ENCODE peak calls at places on chromosome 1, in nine cellular contexts. I, C, G, U, K, L, R, F and Z are unnamed samples.
A peak's percentile ranks its signal among the peaks of the same experiment; 100 is the strongest.

GRCh38 chr1:7172804-7173203 is 387.6 kb downstream of the CAMTA1 start:
- DNase-seq in F (no peak), L (no peak), G (no peak), R (no peak), U (no peak), I (no peak), K (no peak), C (no peak), Z (no peak)

GRCh38 chr1:199747984-199748383 is 279.5 kb upstream of the NR5A2 start:
- DNase-seq in L (no peak), U (no peak), I (no peak), F (no peak), C (no peak), K (no peak), R (peak; percentile 25), G (peak; percentile 16), Z (no peak)

GRCh38 chr1:155181371-155182051 is 7.9 kb downstream of the TRIM46 start:
- DNase-seq in G (no peak), R (no peak), I (no peak), F (no peak), L (no peak), C (no peak), K (no peak), U (no peak), Z (no peak)

GRCh38 chr1:67791686-67792475 is 41.4 kb downstream of the GNG12 start:
- DNase-seq in G (no peak), F (peak; percentile 92), L (no peak), I (no peak), R (peak; percentile 97), U (no peak), K (no peak), C (peak; percentile 90), Z (no peak)

GRCh38 chr1:23422955-23423354 is 1.6 kb downstream of the TCEA3 start:
- DNase-seq in L (no peak), G (no peak), I (no peak), R (no peak), F (no peak), C (no peak), K (peak; percentile 18), U (no peak), Z (peak; percentile 32)

GRCh38 chr1:3508757-3509415 is 54.4 kb downstream of the ARHGEF16 start:
- DNase-seq in F (no peak), K (no peak), I (no peak), U (no peak), G (no peak), C (no peak), L (no peak), R (no peak), Z (no peak)

GRCh38 chr1:3585940-3586568 is 25.3 kb downstream of the MEGF6 start:
- DNase-seq in F (no peak), R (no peak), I (no peak), K (no peak), C (no peak), G (no peak), U (no peak), L (no peak), Z (no peak)

GRCh38 chr1:1360511-1361169 is 2.3 kb upstream of the MXRA8 start:
- DNase-seq in U (no peak), G (peak; percentile 71), F (peak; percentile 96), K (no peak), C (peak; percentile 87), L (no peak), I (no peak), R (peak; percentile 94), Z (no peak)

GRCh38 chr1:228452194-228453021 is 34.8 kb upstream of the RNF187 start:
- DNase-seq in L (no peak), G (no peak), C (no peak), R (peak; percentile 20), K (no peak), I (peak; percentile 24), F (no peak), U (no peak), Z (no peak)

GRCh38 chr1:181119076-181119989 is 30.8 kb downstream of the IER5 start:
- DNase-seq in L (no peak), F (peak; percentile 58), G (peak; percentile 73), K (no peak), U (no peak), C (no peak), R (no peak), I (no peak), Z (peak; percentile 27)